ENCODE peak calls at places on chromosomes 12 and 14, in four cellular contexts. W is GM23338; B is heart right ventricle; T is CD8-positive, alpha-beta T cell. S is an unnamed sample.

GRCh38 chr14:52018970-52019369 is 29.6 kb downstream of the RTRAF start:
- DNase-seq in B (no peak), T (no peak), W (no peak), S (no peak)

GRCh38 chr14:51219473-51220448 is 20.3 kb upstream of the TMX1 start:
- DNase-seq in T (no peak), B (no peak), W (peak), S (peak)

GRCh38 chr12:75526655-75527511 is 15.5 kb upstream of the KRR1 start:
- DNase-seq in B (no peak), T (no peak), W (peak), S (peak)

GRCh38 chr12:59408431-59408830 is 187.4 kb upstream of the SLC16A7 start:
- DNase-seq in B (no peak), T (no peak), W (no peak), S (no peak)

GRCh38 chr14:93944348-93945069 is 17.4 kb downstream of the FAM181A start:
- DNase-seq in B (no peak), W (no peak), T (no peak), S (no peak)

GRCh38 chr14:40393143-40393542 is 960.9 kb upstream of the FBXO33 start:
- DNase-seq in B (no peak), T (no peak), W (no peak), S (no peak)

GRCh38 chr12:131101006-131101405 is 147.3 kb downstream of the ADGRD1 start:
- DNase-seq in B (no peak), T (no peak), W (no peak), S (no peak)

GRCh38 chr14:75009176-75009575 is 6.5 kb downstream of the EIF2B2 start:
- DNase-seq in W (no peak), T (no peak), B (no peak), S (no peak)

GRCh38 chr14:68248481-68249255 is 429.1 kb downstream of the RAD51B start:
- DNase-seq in W (peak), B (peak), T (no peak), S (peak)

GRCh38 chr12:46379352-46379751 is 6.8 kb upstream of the SLC38A2 start:
- DNase-seq in T (no peak), B (no peak), W (no peak), S (no peak)

GRCh38 chr12:37733856-37734255 is 582.7 kb upstream of the ALG10B start:
- DNase-seq in W (no peak), B (no peak), T (no peak), S (no peak)

GRCh38 chr12:62983594-62983993 is 48.6 kb upstream of the PPM1H start:
- DNase-seq in T (no peak), B (no peak), W (peak), S (peak)

GRCh38 chr12:80582431-80582830 is 125.0 kb upstream of the MYF6 start:
- DNase-seq in B (no peak), W (no peak), T (no peak), S (no peak)

GRCh38 chr12:109310247-109311125 is 1.4 kb upstream of the FOXN4 start:
- DNase-seq in B (no peak), W (peak), T (no peak), S (no peak)

GRCh38 chr14:89466939-89467338 is 49.9 kb upstream of the FOXN3 start:
- DNase-seq in B (peak), W (no peak), T (no peak), S (peak)

GRCh38 chr12:26636710-26637328 is 196.2 kb downstream of the ITPR2 start:
- DNase-seq in W (no peak), T (no peak), B (no peak), S (no peak)

GRCh38 chr12:66066071-66066928 is 64.2 kb downstream of the LLPH start:
- DNase-seq in T (peak), W (no peak), B (no peak), S (peak)

GRCh38 chr14:91283666-91284065 is 39.2 kb upstream of the GPR68 start:
- DNase-seq in B (no peak), T (no peak), W (no peak), S (no peak)

GRCh38 chr14:101965145-101965531 is 765 bp downstream of the DYNC1H1 start:
- DNase-seq in W (peak), T (peak), B (peak), S (no peak)

GRCh38 chr14:92704036-92704804 is 44.2 kb downstream of the LGMN start:
- DNase-seq in W (no peak), B (no peak), T (no peak), S (no peak)

GRCh38 chr12:46049665-46050064 is 59.3 kb upstream of the SCAF11 start:
- DNase-seq in B (no peak), W (peak), T (no peak), S (no peak)

GRCh38 chr12:124689585-124689984 is 122.2 kb upstream of the NCOR2 start:
- DNase-seq in B (no peak), W (no peak), T (no peak), S (no peak)

GRCh38 chr14:57982802-57983201 is 116.9 kb upstream of the SLC35F4 start:
- DNase-seq in B (no peak), W (no peak), T (no peak), S (peak)

GRCh38 chr14:100651999-100652508 is 64.8 kb upstream of the BEGAIN start:
- DNase-seq in W (no peak), B (no peak), T (no peak), S (no peak)

GRCh38 chr12:68460236-68460635 is 128.1 kb upstream of the MDM1 start:
- DNase-seq in W (no peak), B (no peak), T (no peak), S (no peak)

GRCh38 chr12:23950775-23951391 is 1.4 kb upstream of the SOX5 start:
- DNase-seq in B (peak), W (peak), T (no peak), S (no peak)

GRCh38 chr12:108609535-108610335 is 11.9 kb upstream of the TMEM119 start:
- DNase-seq in B (peak), W (no peak), T (no peak), S (no peak)

GRCh38 chr14:58166005-58166983 is 14.3 kb upstream of the ARMH4 start:
- DNase-seq in T (peak), W (peak), B (peak), S (peak)

GRCh38 chr14:91409991-91410401 is 7.6 kb downstream of the CCDC88C start:
- DNase-seq in W (no peak), B (no peak), T (no peak), S (no peak)

GRCh38 chr14:105442834-105443233 is 23.2 kb downstream of the MTA1 start:
- DNase-seq in W (no peak), B (no peak), T (no peak), S (no peak)

GRCh38 chr14:96409701-96410100 is 17.8 kb downstream of the AK7 start:
- DNase-seq in T (no peak), W (no peak), B (no peak), S (no peak)

DNA sequence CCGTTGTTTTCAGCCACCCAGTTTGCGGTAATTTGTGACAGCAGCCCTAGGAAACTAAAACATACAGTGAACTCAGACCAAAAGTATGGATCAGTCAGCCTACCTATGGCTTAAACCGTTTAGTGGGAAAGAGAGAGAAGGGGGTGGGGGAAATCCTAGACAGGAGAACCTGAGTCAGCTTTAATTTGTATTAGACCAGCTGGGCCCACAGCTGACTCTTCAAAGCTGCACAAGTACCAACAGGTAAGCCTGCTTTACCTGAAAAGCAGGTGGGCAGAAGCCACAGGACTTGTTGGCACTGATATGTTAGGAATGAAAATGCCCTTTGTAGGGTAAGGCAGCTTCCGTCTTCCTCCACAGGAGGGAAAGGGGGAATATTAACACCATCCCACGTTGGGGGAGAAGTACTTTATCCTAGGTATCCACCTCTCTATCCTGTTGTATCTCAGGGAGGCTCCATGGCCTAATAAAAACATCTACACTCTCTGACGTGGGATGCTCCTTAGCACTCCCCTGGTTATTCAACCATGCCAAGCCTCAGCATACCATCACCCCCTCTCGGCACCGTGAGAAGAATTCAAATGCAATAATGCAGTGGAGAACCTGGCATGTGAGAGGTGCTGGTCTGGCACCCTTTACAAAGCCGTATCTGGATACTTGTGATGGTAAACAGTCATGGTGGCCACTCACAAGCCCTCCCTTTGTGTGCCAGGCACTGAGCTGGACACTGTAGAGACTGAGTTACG is 70.3 kb downstream of the STON2 start:
- DNase-seq in W (no peak), T (no peak), B (no peak), S (no peak)
- H3K4me3 ChIP-seq in W (no peak), T (no peak), B (no peak), S (no peak)

GRCh38 chr14:28772613-28773012 is 6.0 kb downstream of the FOXG1 start:
- DNase-seq in T (no peak), B (no peak), W (no peak), S (no peak)

GRCh38 chr14:28773917-28774691 is 7.5 kb downstream of the FOXG1 start:
- DNase-seq in W (peak), B (no peak), T (no peak), S (no peak)

GRCh38 chr14:28773176-28773575 is 6.6 kb downstream of the FOXG1 start:
- DNase-seq in W (no peak), T (no peak), B (no peak), S (no peak)

GRCh38 chr14:28776482-28777266 is 10.1 kb downstream of the FOXG1 start:
- DNase-seq in T (no peak), B (no peak), W (no peak), S (no peak)

DNA sequence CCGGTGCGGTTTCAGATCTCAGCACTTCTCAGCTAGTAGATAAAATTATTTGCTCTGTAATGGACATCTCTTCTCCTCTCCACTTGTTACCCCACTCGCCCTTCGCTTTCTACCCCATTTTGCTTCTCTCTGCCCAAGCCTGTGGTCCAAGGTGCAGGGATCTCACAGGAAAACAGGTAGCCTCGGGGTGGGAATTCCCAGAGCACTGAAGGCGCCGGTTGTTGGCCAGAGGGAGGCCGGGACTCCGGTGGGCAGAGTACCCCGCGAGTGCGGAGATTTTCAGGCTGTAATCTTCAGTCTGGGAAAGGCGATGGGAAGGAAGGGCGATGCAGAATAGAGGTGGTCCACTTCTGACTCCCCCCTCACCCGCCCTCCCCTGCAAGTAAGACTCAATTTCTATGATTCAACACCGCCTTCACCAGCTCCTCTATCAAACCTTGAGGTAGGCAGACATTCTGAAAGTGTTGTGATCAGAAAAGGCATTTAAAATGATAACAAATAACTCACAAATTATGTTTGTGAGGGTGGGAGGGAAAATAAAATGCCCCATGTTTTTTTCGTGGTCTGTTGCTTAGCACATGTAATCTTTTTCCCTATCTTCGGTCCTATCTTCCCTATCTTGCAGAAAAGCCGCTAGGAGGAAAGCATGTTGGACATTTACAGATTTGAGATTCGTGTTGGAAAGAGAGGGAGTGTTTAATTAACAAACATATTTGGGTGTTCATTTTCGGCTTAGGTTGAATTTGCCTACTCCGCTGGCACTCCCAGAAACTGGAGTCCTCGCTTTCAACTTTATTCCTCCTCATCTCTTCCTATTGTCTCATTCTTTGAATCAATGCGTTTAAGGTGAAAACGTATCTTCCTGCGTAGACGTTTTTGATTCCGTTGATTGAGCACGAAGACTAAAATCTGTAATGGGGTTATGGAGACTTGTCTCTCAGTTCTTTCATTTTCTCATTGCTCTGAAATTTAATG is 8.5 kb downstream of the FOXG1 start:
- DNase-seq in T (no peak), W (no peak), B (no peak), S (no peak)
- H3K4me3 ChIP-seq in T (no peak), W (peak), B (no peak), S (no peak)

DNA sequence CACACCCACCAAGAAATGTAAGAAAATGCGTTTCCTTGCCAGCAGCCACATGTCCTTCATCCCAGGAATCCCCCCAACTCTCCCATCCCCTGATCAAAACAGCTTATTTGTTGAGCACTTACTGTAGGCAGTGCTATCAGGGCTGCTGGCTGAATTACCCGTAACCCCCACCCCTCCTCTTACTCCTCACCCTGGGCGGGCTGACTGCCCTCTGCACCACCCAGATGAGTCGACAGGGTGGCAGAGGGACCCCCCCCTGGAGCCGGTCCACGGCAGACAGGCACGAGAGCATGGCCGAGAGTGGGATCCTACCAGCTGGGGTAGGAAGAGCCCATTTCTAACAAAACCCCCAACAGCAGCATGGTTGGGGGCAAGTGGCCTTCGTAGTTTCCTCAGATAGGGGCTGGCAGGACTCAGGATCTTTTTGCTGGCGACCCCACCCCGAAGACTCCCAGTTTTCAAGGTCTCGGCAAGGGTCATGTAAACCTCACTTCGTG is 1.1 kb upstream of the RHOF start:
- DNase-seq in W (no peak), T (peak), B (no peak), S (no peak)
- H3K4me3 ChIP-seq in W (peak), T (peak), B (peak), S (peak)

GRCh38 chr12:86264451-86265328 is 8.5 kb upstream of the MGAT4C start:
- DNase-seq in W (peak), T (peak), B (no peak), S (no peak)
- H3K4me3 ChIP-seq in W (peak), T (no peak), B (peak), S (no peak)

GRCh38 chr14:25122843-25123242 is 72.9 kb upstream of the STXBP6 start:
- DNase-seq in T (no peak), W (no peak), B (no peak), S (no peak)

GRCh38 chr14:25118671-25119070 is 68.7 kb upstream of the STXBP6 start:
- DNase-seq in W (no peak), B (no peak), T (no peak), S (no peak)

GRCh38 chr14:25120261-25120660 is 70.3 kb upstream of the STXBP6 start:
- DNase-seq in W (no peak), T (no peak), B (no peak), S (no peak)

GRCh38 chr14:25121342-25122129 is 71.6 kb upstream of the STXBP6 start:
- DNase-seq in W (peak), T (no peak), B (no peak), S (no peak)

GRCh38 chr14:25122188-25122587 is 72.2 kb upstream of the STXBP6 start:
- DNase-seq in W (no peak), T (no peak), B (no peak), S (no peak)
- H3K4me3 ChIP-seq in W (no peak), T (no peak), B (no peak), S (no peak)

GRCh38 chr12:30795410-30795659 is 40.6 kb upstream of the CAPRIN2 start:
- DNase-seq in B (no peak), T (no peak), W (no peak), S (no peak)
- H3K4me3 ChIP-seq in B (peak), T (peak), W (peak), S (no peak)

S was measured in Jurkat, Clone E6-1.